ENCODE peak calls at places on chromosome 14, in six cellular contexts. M, S, D, I, W and H are unnamed samples.

GRCh38 chr14:28157887-28158791 is 608.4 kb upstream of the FOXG1 start:
- DNase-seq in M (no peak), S (no peak), D (no peak), I (no peak), W (peak), H (no peak)

GRCh38 chr14:91636604-91637003 is 95.3 kb downstream of the CATSPERB start:
- DNase-seq in M (no peak), S (no peak), D (no peak), I (no peak), W (no peak), H (no peak)

GRCh38 chr14:35124127-35124526 is 1.8 kb downstream of the PRORP start:
- DNase-seq in M (no peak), S (no peak), D (no peak), I (no peak), W (no peak), H (no peak)

GRCh38 chr14:92613008-92613658 is 99.6 kb downstream of the RIN3 start:
- DNase-seq in M (peak), S (no peak), D (peak), I (peak), W (peak), H (no peak)

GRCh38 chr14:22532345-22533056 is 56.5 kb downstream of the DAD1 start:
- DNase-seq in M (no peak), S (peak), D (no peak), I (no peak), W (no peak), H (peak)

GRCh38 chr14:94903338-94903737 is 133.4 kb upstream of the GSC start:
- DNase-seq in M (no peak), S (no peak), D (no peak), I (no peak), W (no peak), H (no peak)

GRCh38 chr14:75909630-75910029 is 72.2 kb downstream of the TGFB3 start:
- DNase-seq in M (no peak), S (no peak), D (no peak), I (no peak), W (no peak), H (no peak)

GRCh38 chr14:24093901-24094838 is at the start of gene PCK2:
- DNase-seq in M (peak), S (peak), D (peak), I (peak), W (peak), H (peak)

GRCh38 chr14:102831163-102831804 is 54.0 kb downstream of the TRAF3 start:
- DNase-seq in M (no peak), S (no peak), D (no peak), I (no peak), W (no peak), H (no peak)

GRCh38 chr14:74089251-74090020 is 4.7 kb downstream of the LIN52 start:
- DNase-seq in M (no peak), S (no peak), D (no peak), I (no peak), W (no peak), H (no peak)

GRCh38 chr14:103131580-103131979 is 8.3 kb downstream of the TNFAIP2 start:
- DNase-seq in M (no peak), S (no peak), D (no peak), I (no peak), W (no peak), H (no peak)

GRCh38 chr14:38120109-38120508 is 87.6 kb upstream of the SSTR1 start:
- DNase-seq in M (no peak), S (no peak), D (no peak), I (no peak), W (no peak), H (no peak)

GRCh38 chr14:105472496-105472991 is 2.1 kb upstream of the CRIP2 start:
- DNase-seq in M (no peak), S (no peak), D (no peak), I (no peak), W (no peak), H (no peak)

GRCh38 chr14:90111895-90112534 is 50.2 kb downstream of the KCNK13 start:
- DNase-seq in M (no peak), S (peak), D (no peak), I (no peak), W (no peak), H (peak)

GRCh38 chr14:105150026-105150367 is 18.6 kb downstream of the JAG2 start:
- DNase-seq in M (no peak), S (no peak), D (no peak), I (no peak), W (no peak), H (no peak)

GRCh38 chr14:63544641-63545234 is 1.6 kb upstream of the PPP2R5E start:
- DNase-seq in M (no peak), S (peak), D (no peak), I (no peak), W (no peak), H (peak)

GRCh38 chr14:63545431-63545830 is 2.3 kb upstream of the PPP2R5E start:
- DNase-seq in M (no peak), S (no peak), D (no peak), I (no peak), W (no peak), H (no peak)

GRCh38 chr14:63543826-63544320 is 696 bp upstream of the PPP2R5E start:
- DNase-seq in M (no peak), S (peak), D (no peak), I (no peak), W (no peak), H (no peak)

GRCh38 chr14:63542231-63542999 is 762 bp downstream of the PPP2R5E start:
- DNase-seq in M (peak), S (peak), D (peak), I (peak), W (peak), H (no peak)

GRCh38 chr14:63543000-63543825 is at the start of gene PPP2R5E:
- DNase-seq in M (peak), S (peak), D (peak), I (peak), W (peak), H (peak)
- H2AK5ac ChIP-seq in M (no peak), S (no peak), D (peak), I (no peak), W (no peak), H (peak)

GRCh38 chr14:61704554-61704953 is 9.2 kb downstream of the HIF1A start:
- DNase-seq in M (no peak), S (no peak), D (no peak), I (no peak), W (no peak), H (no peak)
- H3K9ac ChIP-seq in M (no peak), S (peak), D (no peak), I (no peak), W (no peak), H (no peak)

GRCh38 chr14:36465178-36465577 is 54.9 kb downstream of the NKX2-1 start:
- DNase-seq in M (no peak), S (no peak), D (no peak), I (no peak), W (no peak), H (no peak)

GRCh38 chr14:36462890-36463289 is 57.1 kb downstream of the NKX2-1 start:
- DNase-seq in M (no peak), S (no peak), D (no peak), I (no peak), W (no peak), H (no peak)

GRCh38 chr14:36471431-36471830 is 48.6 kb downstream of the NKX2-1 start:
- DNase-seq in M (no peak), S (no peak), D (no peak), I (no peak), W (no peak), H (no peak)

DNA sequence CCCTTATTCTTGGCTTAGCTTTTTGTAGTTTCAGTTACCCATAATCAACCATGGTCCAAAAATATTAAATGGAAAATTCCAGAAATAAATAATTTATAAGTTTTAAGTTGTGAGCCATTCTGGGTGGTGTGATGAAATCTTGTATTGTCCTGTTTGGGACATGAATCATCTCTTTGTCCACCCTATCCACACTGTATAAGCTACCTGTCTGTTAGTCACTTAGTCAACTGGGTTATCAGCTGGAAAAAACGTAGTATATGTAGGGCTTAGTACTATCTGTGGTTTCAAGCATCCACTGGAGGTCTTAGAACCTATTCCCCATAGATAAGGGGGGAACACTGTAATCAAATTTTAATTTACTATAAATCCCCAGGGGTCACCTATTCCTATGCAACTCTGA is 52.7 kb downstream of the NKX2-1 start:
- DNase-seq in M (no peak), S (no peak), D (no peak), I (no peak), W (no peak), H (no peak)
- H2BK15ac ChIP-seq in M (no peak), S (no peak), D (no peak), I (no peak), W (no peak), H (no peak)

DNA sequence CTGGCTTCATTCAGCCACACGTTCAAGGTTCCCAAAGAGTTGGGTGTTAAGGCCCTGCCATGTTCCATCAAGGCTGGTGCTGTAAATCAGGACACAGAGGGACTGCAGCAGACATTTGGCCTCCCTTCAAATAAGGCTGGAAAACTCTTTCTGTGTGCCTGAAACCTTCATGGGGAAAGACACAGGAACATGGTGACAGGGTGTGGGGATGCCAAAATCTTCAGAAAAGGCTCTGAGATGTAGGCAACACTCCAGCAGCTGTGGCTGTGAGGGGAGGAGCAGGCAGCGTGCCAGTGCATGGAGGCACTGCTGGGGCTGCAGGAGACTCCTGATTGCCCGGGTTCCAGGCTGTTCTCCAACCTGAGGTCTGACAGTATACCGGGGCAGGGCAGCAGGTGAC is 15.0 kb downstream of the POMT2 start:
- DNase-seq in M (no peak), S (no peak), D (no peak), I (no peak), W (no peak), H (no peak)
- H2AK5ac ChIP-seq in M (no peak), S (peak), D (peak), I (no peak), W (no peak), H (peak)

GRCh38 chr14:64185184-64185583 is 109.0 kb downstream of the ESR2 start:
- DNase-seq in M (no peak), S (no peak), D (no peak), I (no peak), W (no peak), H (no peak)

GRCh38 chr14:64184103-64184729 is 110.0 kb downstream of the ESR2 start:
- DNase-seq in M (no peak), S (no peak), D (no peak), I (no peak), W (no peak), H (no peak)

GRCh38 chr14:64190974-64191502 is 103.1 kb downstream of the ESR2 start:
- DNase-seq in M (no peak), S (no peak), D (no peak), I (no peak), W (no peak), H (peak)

GRCh38 chr14:64186231-64187129 is 107.7 kb downstream of the ESR2 start:
- DNase-seq in M (peak), S (no peak), D (peak), I (peak), W (peak), H (no peak)

GRCh38 chr14:64187331-64187730 is 106.8 kb downstream of the ESR2 start:
- DNase-seq in M (no peak), S (no peak), D (no peak), I (no peak), W (no peak), H (no peak)
- H3K9ac ChIP-seq in M (no peak), S (no peak), D (no peak), I (no peak), W (no peak), H (no peak)

DNA sequence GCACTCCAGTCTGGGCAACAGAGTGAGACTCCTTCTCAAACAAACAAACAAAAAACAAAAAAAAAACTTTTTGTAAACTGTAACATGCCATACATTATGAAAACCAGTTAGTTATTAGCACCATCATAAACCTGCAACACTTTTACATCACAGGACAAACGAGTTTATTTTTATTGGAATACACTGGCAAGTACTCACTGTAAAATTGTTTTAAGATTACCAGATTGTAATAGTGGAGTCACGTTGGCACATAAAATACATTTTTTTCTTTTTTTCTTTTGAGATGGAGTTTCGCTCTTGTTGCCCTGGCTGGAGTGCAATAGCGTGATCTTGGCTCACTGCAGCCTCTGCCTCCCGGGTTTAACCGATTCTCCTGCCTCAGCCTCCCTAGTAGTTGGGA is 15.7 kb downstream of the FKBP3 start:
- DNase-seq in M (no peak), S (no peak), D (no peak), I (no peak), W (no peak), H (no peak)
- H2BK15ac ChIP-seq in M (no peak), S (no peak), D (no peak), I (no peak), W (no peak), H (no peak)

DNA sequence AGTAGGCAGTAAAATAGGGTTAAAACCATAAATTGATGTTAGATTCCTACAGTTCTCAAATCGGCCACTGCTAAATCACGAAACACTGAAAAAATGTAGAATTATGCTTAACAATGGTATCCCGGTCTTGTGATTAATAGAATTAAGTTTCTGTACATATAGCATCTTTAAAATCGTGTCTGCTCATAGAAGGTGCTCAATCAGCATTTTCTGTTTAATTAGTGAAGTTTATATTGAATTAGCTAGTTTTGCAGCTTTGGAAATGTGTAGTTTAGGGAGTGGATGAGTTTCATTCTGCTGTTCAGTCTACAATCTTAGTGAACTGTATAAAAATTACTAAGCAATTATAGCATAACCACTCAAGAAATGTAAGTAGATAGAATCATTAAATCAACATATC is 1075.8 kb upstream of the FLRT2 start:
- DNase-seq in M (no peak), S (no peak), D (no peak), I (no peak), W (no peak), H (no peak)
- H2AK5ac ChIP-seq in M (no peak), S (no peak), D (no peak), I (no peak), W (no peak), H (no peak)

DNA sequence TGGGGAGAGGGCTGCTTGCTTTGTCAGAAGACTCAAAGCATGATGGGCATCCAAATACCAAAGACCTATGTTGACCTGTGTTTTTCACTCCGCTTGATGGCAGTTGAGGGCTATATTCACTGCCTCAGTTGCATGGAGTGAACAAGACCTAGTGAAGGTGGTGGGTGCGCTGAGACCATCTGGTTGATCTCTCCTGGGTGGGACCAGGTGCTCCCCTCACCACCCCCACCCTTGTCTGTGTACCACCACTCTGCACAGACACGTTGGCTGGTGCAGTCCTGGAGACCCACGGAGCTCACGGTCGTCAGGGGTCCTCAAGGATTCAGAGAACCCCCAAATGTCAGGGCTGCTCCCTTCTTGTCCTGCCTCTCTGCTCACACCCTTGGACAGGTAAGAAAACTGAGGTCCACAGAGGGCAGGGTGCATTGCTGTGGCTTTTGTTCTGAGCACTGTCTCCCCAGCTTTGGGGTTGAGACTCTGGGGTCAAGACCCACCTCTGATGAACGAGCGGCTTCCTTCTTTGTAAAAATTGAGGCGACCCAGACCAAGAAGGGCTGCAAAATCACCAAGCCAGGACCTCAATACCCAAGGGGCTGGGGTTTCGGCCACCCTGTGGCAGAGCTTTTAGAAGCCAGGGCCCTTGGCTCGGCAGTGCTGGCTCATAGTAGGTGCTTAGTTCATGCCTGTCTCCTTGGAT is 166.3 kb upstream of the RTL1 start:
- DNase-seq in M (peak), S (no peak), D (no peak), I (no peak), W (peak), H (no peak)
- H3K9ac ChIP-seq in M (no peak), S (no peak), D (no peak), I (no peak), W (no peak), H (no peak)

GRCh38 chr14:100748403-100748802 is 21.7 kb downstream of the DLK1 start:
- DNase-seq in M (no peak), S (no peak), D (no peak), I (no peak), W (peak), H (no peak)

GRCh38 chr14:100747736-100748135 is 21.0 kb downstream of the DLK1 start:
- DNase-seq in M (no peak), S (no peak), D (no peak), I (no peak), W (peak), H (no peak)

GRCh38 chr14:100747021-100747586 is 20.4 kb downstream of the DLK1 start:
- DNase-seq in M (no peak), S (peak), D (no peak), I (no peak), W (peak), H (peak)

GRCh38 chr14:100748944-100749343 is 22.3 kb downstream of the DLK1 start:
- DNase-seq in M (no peak), S (no peak), D (no peak), I (no peak), W (peak), H (no peak)

GRCh38 chr14:100746326-100746725 is 19.6 kb downstream of the DLK1 start:
- DNase-seq in M (no peak), S (peak), D (no peak), I (no peak), W (no peak), H (no peak)
- H2BK15ac ChIP-seq in M (no peak), S (no peak), D (no peak), I (no peak), W (no peak), H (no peak)

DNA sequence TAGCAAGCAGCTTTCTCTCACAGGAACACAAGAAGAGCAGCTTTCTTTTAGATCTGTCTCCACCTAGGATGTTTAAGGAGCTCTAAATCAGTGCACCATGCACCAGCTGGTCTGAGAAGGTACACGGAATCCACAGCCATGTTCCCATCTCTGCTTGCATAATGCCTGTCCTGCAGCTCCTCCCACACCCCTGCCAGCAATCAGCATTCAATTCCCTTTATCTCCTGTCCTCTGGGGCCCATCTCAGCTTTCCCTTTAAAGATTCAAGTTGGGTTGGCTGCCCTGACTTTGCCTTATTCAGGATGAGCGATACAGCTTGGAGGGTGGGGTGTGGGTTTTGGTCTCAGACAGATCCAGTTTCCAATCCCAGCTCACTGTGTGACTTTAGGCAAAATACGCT is 826.3 kb downstream of the BCL11B start:
- DNase-seq in M (no peak), S (no peak), D (no peak), I (peak), W (no peak), H (no peak)
- H2AK5ac ChIP-seq in M (no peak), S (no peak), D (no peak), I (peak), W (no peak), H (no peak)